ENCODE peak calls at places on chromosomes 2 and 18, in ten cellular contexts. One of them, this sample, is unnamed.

GRCh38 chr2:101223814-101224231 is 28.9 kb upstream of the CNOT11 start:
- DNase-seq in Peyer's patch: no peak
- DNase-seq in suprapubic skin: no peak
- DNase-seq in pancreas: no peak
- DNase-seq in substantia nigra: no peak
- DNase-seq in HepG2: no peak
- DNase-seq in PC-9: no peak
- DNase-seq in A549: no peak
- DNase-seq in breast epithelium: no peak
- DNase-seq in PC-3: no peak
- DNase-seq in this sample: no peak

GRCh38 chr2:23606968-23607367 is 222.0 kb downstream of the KLHL29 start:
- DNase-seq in Peyer's patch: no peak
- DNase-seq in suprapubic skin: no peak
- DNase-seq in pancreas: no peak
- DNase-seq in substantia nigra: no peak
- DNase-seq in HepG2: no peak
- DNase-seq in PC-9: no peak
- DNase-seq in A549: no peak
- DNase-seq in breast epithelium: no peak
- DNase-seq in PC-3: peak
- DNase-seq in this sample: no peak

GRCh38 chr18:79803611-79804051 is 5.9 kb downstream of the KCNG2 start:
- DNase-seq in Peyer's patch: peak
- DNase-seq in suprapubic skin: no peak
- DNase-seq in pancreas: no peak
- DNase-seq in substantia nigra: no peak
- DNase-seq in HepG2: no peak
- DNase-seq in PC-9: no peak
- DNase-seq in A549: no peak
- DNase-seq in breast epithelium: peak
- DNase-seq in PC-3: no peak
- DNase-seq in this sample: no peak

GRCh38 chr2:65382776-65383357 is 49.5 kb downstream of the SPRED2 start:
- DNase-seq in Peyer's patch: peak
- DNase-seq in suprapubic skin: peak
- DNase-seq in pancreas: peak
- DNase-seq in substantia nigra: peak
- DNase-seq in HepG2: peak
- DNase-seq in PC-9: peak
- DNase-seq in A549: peak
- DNase-seq in breast epithelium: peak
- DNase-seq in PC-3: peak
- DNase-seq in this sample: peak

GRCh38 chr2:109344270-109344805 is 215.3 kb downstream of the SH3RF3 start:
- DNase-seq in Peyer's patch: no peak
- DNase-seq in suprapubic skin: no peak
- DNase-seq in pancreas: no peak
- DNase-seq in substantia nigra: no peak
- DNase-seq in HepG2: no peak
- DNase-seq in PC-9: no peak
- DNase-seq in A549: no peak
- DNase-seq in breast epithelium: no peak
- DNase-seq in PC-3: no peak
- DNase-seq in this sample: no peak

GRCh38 chr2:24493713-24494112 is 2.7 kb downstream of the NCOA1 start:
- DNase-seq in Peyer's patch: no peak
- DNase-seq in suprapubic skin: no peak
- DNase-seq in pancreas: no peak
- DNase-seq in substantia nigra: no peak
- DNase-seq in HepG2: no peak
- DNase-seq in PC-9: no peak
- DNase-seq in A549: no peak
- DNase-seq in breast epithelium: no peak
- DNase-seq in PC-3: no peak
- DNase-seq in this sample: no peak

GRCh38 chr2:106975641-106976040 is 89.7 kb upstream of the ST6GAL2 start:
- DNase-seq in Peyer's patch: no peak
- DNase-seq in suprapubic skin: no peak
- DNase-seq in pancreas: no peak
- DNase-seq in substantia nigra: no peak
- DNase-seq in HepG2: no peak
- DNase-seq in PC-9: no peak
- DNase-seq in A549: no peak
- DNase-seq in breast epithelium: no peak
- DNase-seq in PC-3: no peak
- DNase-seq in this sample: no peak

GRCh38 chr2:86074811-86075210 is 30.9 kb downstream of the POLR1A start:
- DNase-seq in Peyer's patch: no peak
- DNase-seq in suprapubic skin: no peak
- DNase-seq in pancreas: no peak
- DNase-seq in substantia nigra: no peak
- DNase-seq in HepG2: no peak
- DNase-seq in PC-9: no peak
- DNase-seq in A549: no peak
- DNase-seq in breast epithelium: no peak
- DNase-seq in PC-3: no peak
- DNase-seq in this sample: no peak

GRCh38 chr2:9631484-9631819 is 655 bp upstream of the YWHAQ start:
- DNase-seq in Peyer's patch: no peak
- DNase-seq in suprapubic skin: no peak
- DNase-seq in pancreas: no peak
- DNase-seq in substantia nigra: no peak
- DNase-seq in HepG2: no peak
- DNase-seq in PC-9: no peak
- DNase-seq in A549: no peak
- DNase-seq in breast epithelium: no peak
- DNase-seq in PC-3: no peak
- DNase-seq in this sample: no peak

GRCh38 chr2:240947607-240948006 is 41.5 kb downstream of the CROCC2 start:
- DNase-seq in Peyer's patch: peak
- DNase-seq in suprapubic skin: peak
- DNase-seq in pancreas: no peak
- DNase-seq in substantia nigra: no peak
- DNase-seq in HepG2: no peak
- DNase-seq in PC-9: no peak
- DNase-seq in A549: no peak
- DNase-seq in breast epithelium: peak
- DNase-seq in PC-3: no peak
- DNase-seq in this sample: no peak

GRCh38 chr18:72544092-72544886 is at the start of gene CBLN2:
- DNase-seq in Peyer's patch: peak
- DNase-seq in suprapubic skin: no peak
- DNase-seq in pancreas: peak
- DNase-seq in substantia nigra: peak
- DNase-seq in HepG2: peak
- DNase-seq in PC-9: peak
- DNase-seq in A549: peak
- DNase-seq in breast epithelium: no peak
- DNase-seq in PC-3: peak
- DNase-seq in this sample: peak

GRCh38 chr2:43524180-43524965 is 71.5 kb downstream of the THADA start:
- DNase-seq in Peyer's patch: no peak
- DNase-seq in suprapubic skin: no peak
- DNase-seq in pancreas: no peak
- DNase-seq in substantia nigra: no peak
- DNase-seq in HepG2: no peak
- DNase-seq in PC-9: no peak
- DNase-seq in A549: peak
- DNase-seq in breast epithelium: no peak
- DNase-seq in PC-3: peak
- DNase-seq in this sample: no peak

GRCh38 chr18:23479829-23480505 is 23.3 kb upstream of the RMC1 start:
- DNase-seq in Peyer's patch: no peak
- DNase-seq in suprapubic skin: no peak
- DNase-seq in pancreas: no peak
- DNase-seq in substantia nigra: no peak
- DNase-seq in HepG2: no peak
- DNase-seq in PC-9: no peak
- DNase-seq in A549: no peak
- DNase-seq in breast epithelium: no peak
- DNase-seq in PC-3: no peak
- DNase-seq in this sample: no peak

GRCh38 chr2:62998949-62999348 is 51.7 kb upstream of the OTX1 start:
- DNase-seq in Peyer's patch: no peak
- DNase-seq in suprapubic skin: no peak
- DNase-seq in pancreas: no peak
- DNase-seq in substantia nigra: no peak
- DNase-seq in HepG2: no peak
- DNase-seq in PC-9: no peak
- DNase-seq in A549: no peak
- DNase-seq in breast epithelium: no peak
- DNase-seq in PC-3: peak
- DNase-seq in this sample: no peak

GRCh38 chr2:151200277-151200676 is 61.4 kb downstream of the RBM43 start:
- DNase-seq in Peyer's patch: no peak
- DNase-seq in suprapubic skin: no peak
- DNase-seq in pancreas: no peak
- DNase-seq in substantia nigra: no peak
- DNase-seq in HepG2: no peak
- DNase-seq in PC-9: no peak
- DNase-seq in A549: no peak
- DNase-seq in breast epithelium: no peak
- DNase-seq in PC-3: no peak
- DNase-seq in this sample: no peak

GRCh38 chr2:197804049-197804757 is at the start of gene PLCL1:
- DNase-seq in Peyer's patch: peak
- DNase-seq in suprapubic skin: peak
- DNase-seq in pancreas: peak
- DNase-seq in substantia nigra: peak
- DNase-seq in HepG2: peak
- DNase-seq in PC-9: peak
- DNase-seq in A549: peak
- DNase-seq in breast epithelium: peak
- DNase-seq in PC-3: peak
- DNase-seq in this sample: peak
- H3K27ac ChIP-seq in Peyer's patch: peak
- H3K27ac ChIP-seq in suprapubic skin: peak
- H3K27ac ChIP-seq in pancreas: no peak
- H3K27ac ChIP-seq in substantia nigra: peak
- H3K27ac ChIP-seq in HepG2: no peak
- H3K27ac ChIP-seq in PC-9: no peak
- H3K27ac ChIP-seq in A549: no peak
- H3K27ac ChIP-seq in breast epithelium: peak
- H3K27ac ChIP-seq in PC-3: no peak
- H3K27ac ChIP-seq in this sample: peak

DNA sequence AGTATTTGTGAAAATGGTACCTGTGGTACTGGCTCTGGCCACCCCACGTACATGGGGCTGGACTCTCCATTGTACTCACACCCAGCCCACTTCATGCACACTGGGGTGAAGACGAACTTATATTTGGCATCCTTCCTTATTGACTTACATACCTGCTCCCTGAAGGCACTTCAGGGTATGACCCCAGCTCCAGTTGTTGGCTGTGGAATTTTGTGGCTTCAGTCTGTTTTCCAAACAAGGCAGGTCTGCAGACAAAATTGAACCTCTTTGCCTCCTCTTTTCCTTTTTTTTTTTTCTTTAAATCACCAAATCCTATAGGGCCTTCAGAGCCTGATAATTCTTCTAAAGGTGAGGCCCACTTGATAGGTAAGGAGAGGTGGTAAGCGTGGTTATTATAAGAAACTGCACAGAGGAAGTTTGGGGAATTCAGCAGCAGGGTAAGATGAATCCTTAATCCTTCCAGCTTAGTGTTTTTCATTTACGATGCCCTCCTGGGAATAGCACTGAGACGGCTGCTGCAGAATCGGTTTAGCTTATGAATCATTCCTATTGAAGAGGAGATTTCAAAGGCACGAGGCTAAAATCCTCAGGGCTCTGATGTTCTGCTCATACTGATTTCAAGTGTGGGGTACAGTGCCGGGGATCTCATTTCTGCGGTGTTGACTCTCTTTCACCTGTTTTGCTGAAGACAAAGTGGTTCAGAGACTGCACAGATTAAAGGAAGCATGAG is 55.2 kb downstream of the KIF5C start:
- DNase-seq in Peyer's patch: no peak
- DNase-seq in suprapubic skin: no peak
- DNase-seq in pancreas: no peak
- DNase-seq in substantia nigra: no peak
- DNase-seq in HepG2: no peak
- DNase-seq in PC-9: no peak
- DNase-seq in A549: no peak
- DNase-seq in breast epithelium: no peak
- DNase-seq in PC-3: no peak
- DNase-seq in this sample: no peak
- H3K27ac ChIP-seq in Peyer's patch: no peak
- H3K27ac ChIP-seq in suprapubic skin: no peak
- H3K27ac ChIP-seq in pancreas: no peak
- H3K27ac ChIP-seq in substantia nigra: peak
- H3K27ac ChIP-seq in HepG2: no peak
- H3K27ac ChIP-seq in PC-9: no peak
- H3K27ac ChIP-seq in A549: no peak
- H3K27ac ChIP-seq in breast epithelium: no peak
- H3K27ac ChIP-seq in PC-3: no peak
- H3K27ac ChIP-seq in this sample: peak

GRCh38 chr2:232981767-232982360 is 31.2 kb downstream of the NGEF start:
- DNase-seq in Peyer's patch: peak
- DNase-seq in suprapubic skin: no peak
- DNase-seq in pancreas: peak
- DNase-seq in substantia nigra: no peak
- DNase-seq in HepG2: peak
- DNase-seq in PC-9: no peak
- DNase-seq in A549: no peak
- DNase-seq in breast epithelium: peak
- DNase-seq in PC-3: peak
- DNase-seq in this sample: no peak
- H3K27ac ChIP-seq in Peyer's patch: no peak
- H3K27ac ChIP-seq in suprapubic skin: peak
- H3K27ac ChIP-seq in pancreas: no peak
- H3K27ac ChIP-seq in substantia nigra: no peak
- H3K27ac ChIP-seq in HepG2: no peak
- H3K27ac ChIP-seq in PC-9: peak
- H3K27ac ChIP-seq in A549: peak
- H3K27ac ChIP-seq in breast epithelium: peak
- H3K27ac ChIP-seq in PC-3: peak
- H3K27ac ChIP-seq in this sample: no peak

DNA sequence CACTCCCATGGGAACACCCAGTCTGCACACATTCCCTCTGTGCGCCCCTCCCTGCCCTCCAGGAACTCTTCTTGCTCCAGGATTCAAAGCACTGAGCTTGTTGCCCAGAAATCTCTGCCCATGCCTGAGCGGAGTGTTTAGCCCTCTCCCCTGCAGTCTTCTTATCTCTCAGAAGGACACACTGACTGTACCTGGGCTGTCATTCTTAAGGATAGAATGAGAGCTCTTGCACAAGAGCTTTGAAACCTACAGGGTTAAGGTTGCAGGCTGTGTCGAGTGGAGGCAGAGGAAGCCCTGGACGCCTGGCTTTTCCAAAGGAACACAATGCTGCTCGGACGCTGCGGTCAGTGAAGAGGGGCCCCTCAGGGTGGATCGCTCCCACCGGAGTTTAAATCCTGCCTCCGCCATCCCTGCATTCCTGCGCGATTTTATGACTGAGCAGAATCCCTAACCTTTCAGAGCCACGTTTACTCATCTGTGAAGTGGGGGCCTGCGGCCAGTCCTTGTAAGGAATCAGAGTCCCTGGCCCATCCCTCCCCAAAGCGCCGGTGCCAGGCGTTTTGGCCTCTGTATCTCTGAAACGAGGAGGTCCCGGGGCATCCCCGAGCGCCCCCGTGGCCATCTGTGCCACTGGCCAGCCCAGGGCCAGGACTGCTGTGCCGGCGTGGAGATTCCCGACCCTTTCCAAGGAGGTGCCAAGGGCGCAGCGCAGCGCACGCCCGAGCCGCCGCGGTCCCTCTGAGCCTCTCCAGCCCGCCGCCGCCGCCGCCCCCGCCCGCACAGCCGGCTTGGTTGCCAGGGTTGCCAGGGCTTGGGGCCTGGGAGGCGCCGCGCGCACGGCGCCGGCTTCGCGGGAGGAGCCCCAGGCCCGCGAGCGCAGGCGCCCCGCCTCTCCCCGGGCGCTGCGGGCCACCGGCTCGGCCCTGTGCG is 58.9 kb downstream of the FAM168B start:
- DNase-seq in Peyer's patch: no peak
- DNase-seq in suprapubic skin: peak
- DNase-seq in pancreas: peak
- DNase-seq in substantia nigra: peak
- DNase-seq in HepG2: no peak
- DNase-seq in PC-9: peak
- DNase-seq in A549: no peak
- DNase-seq in breast epithelium: no peak
- DNase-seq in PC-3: no peak
- DNase-seq in this sample: peak
- H3K27ac ChIP-seq in Peyer's patch: no peak
- H3K27ac ChIP-seq in suprapubic skin: peak
- H3K27ac ChIP-seq in pancreas: no peak
- H3K27ac ChIP-seq in substantia nigra: peak
- H3K27ac ChIP-seq in HepG2: no peak
- H3K27ac ChIP-seq in PC-9: no peak
- H3K27ac ChIP-seq in A549: peak
- H3K27ac ChIP-seq in breast epithelium: no peak
- H3K27ac ChIP-seq in PC-3: no peak
- H3K27ac ChIP-seq in this sample: peak

This sample was measured in caudate nucleus.